ENCODE peak calls at places on chromosomes 12 and 14, in nine cellular contexts. E is heart left ventricle, L is OCI-LY7, U is ovary, S is tibial nerve, F is body of pancreas, Z is brain microvascular endothelial cell, G is cardiac muscle cell, N is A673. J is an unnamed sample.

GRCh38 chr14:33689680-33690079 is 261.2 kb downstream of the EGLN3 start:
- DNase-seq in E (no peak), L (no peak), U (no peak), S (no peak), F (no peak), Z (no peak), G (no peak), N (no peak), J (no peak)

GRCh38 chr12:11861864-11862600 is 208.7 kb upstream of the BCL2L14 start:
- DNase-seq in E (no peak), L (no peak), U (no peak), S (no peak), F (no peak), Z (no peak), G (no peak), N (no peak), J (no peak)

GRCh38 chr14:35932659-35933159 is 106.6 kb downstream of the BRMS1L start:
- DNase-seq in E (no peak), L (peak; percentile 11), U (no peak), S (no peak), F (no peak), Z (no peak), G (no peak), N (no peak), J (no peak)

GRCh38 chr14:100131181-100131580 is 28.3 kb downstream of the DEGS2 start:
- DNase-seq in E (no peak), L (no peak), U (no peak), S (no peak), F (peak; percentile 63), Z (no peak), G (no peak), N (no peak), J (no peak)

GRCh38 chr12:51009038-51009437 is 17.1 kb downstream of the SLC11A2 start:
- DNase-seq in E (peak; percentile 63), L (no peak), U (no peak), S (peak; percentile 28), F (no peak), Z (no peak), G (no peak), N (no peak), J (no peak)

GRCh38 chr12:44873898-44874297 is 2.2 kb downstream of the NELL2 start:
- DNase-seq in E (no peak), L (peak; percentile 41), U (no peak), S (no peak), F (no peak), Z (no peak), G (peak; percentile 2), N (peak; percentile 59), J (no peak)

GRCh38 chr14:54046250-54046649 is 89.6 kb upstream of the BMP4 start:
- DNase-seq in E (no peak), L (no peak), U (no peak), S (no peak), F (no peak), Z (no peak), G (no peak), N (no peak), J (no peak)

GRCh38 chr14:41817626-41818025 is 210.9 kb downstream of the LRFN5 start:
- DNase-seq in E (no peak), L (no peak), U (no peak), S (no peak), F (no peak), Z (peak; percentile 1), G (no peak), N (peak; percentile 80), J (no peak)

GRCh38 chr14:93090826-93091583 is 24.7 kb downstream of the ITPK1 start:
- DNase-seq in E (no peak), L (no peak), U (peak; percentile 46), S (no peak), F (no peak), Z (no peak), G (no peak), N (no peak), J (no peak)

GRCh38 chr14:77184396-77185092 is 2.9 kb downstream of the TMEM63C start:
- DNase-seq in E (no peak), L (no peak), U (no peak), S (no peak), F (no peak), Z (no peak), G (no peak), N (no peak), J (no peak)

GRCh38 chr12:89980236-89980635 is 271.6 kb upstream of the ATP2B1 start:
- DNase-seq in E (peak; percentile 30), L (no peak), U (no peak), S (no peak), F (no peak), Z (no peak), G (no peak), N (peak; percentile 73), J (no peak)

GRCh38 chr12:109998241-109998903 is 858 bp upstream of the ANKRD13A start:
- DNase-seq in E (no peak), L (peak; percentile 59), U (no peak), S (no peak), F (no peak), Z (no peak), G (no peak), N (no peak), J (no peak)

GRCh38 chr12:110001596-110001995 is 2.4 kb downstream of the ANKRD13A start:
- DNase-seq in E (no peak), L (no peak), U (no peak), S (no peak), F (no peak), Z (peak; percentile 31), G (no peak), N (no peak), J (peak; percentile 68)

GRCh38 chr12:109998904-109999648 is at the start of gene ANKRD13A:
- DNase-seq in E (peak; percentile 94), L (peak; percentile 98), U (peak; percentile 90), S (peak; percentile 69), F (peak; percentile 93), Z (peak; percentile 88), G (peak; percentile 92), N (peak; percentile 95), J (peak; percentile 97)

GRCh38 chr12:109999649-109999971 is 380 bp downstream of the ANKRD13A start:
- DNase-seq in E (peak; percentile 38), L (no peak), U (peak; percentile 49), S (no peak), F (peak; percentile 14), Z (no peak), G (no peak), N (no peak), J (no peak)

GRCh38 chr12:109999983-110000505 is 814 bp downstream of the ANKRD13A start:
- DNase-seq in E (no peak), L (peak; percentile 76), U (peak; percentile 35), S (no peak), F (peak; percentile 20), Z (no peak), G (peak; percentile 19), N (peak; percentile 25), J (no peak)
- H3K27ac ChIP-seq in E (no peak overlapping the region), L (peak overlapping the region; percentile 92), U (no peak overlapping the region), S (peak overlapping the region; percentile 89), F (peak overlapping the region; percentile 78), Z (no peak overlapping the region), G (no peak overlapping the region), N (peak overlapping the region; percentile 94), J (peak overlapping the region; percentile 98)

GRCh38 chr12:52229836-52230343 is 3.2 kb upstream of the KRT7 start:
- DNase-seq in E (no peak), L (no peak), U (no peak), S (no peak), F (peak; percentile 10), Z (no peak), G (no peak), N (no peak), J (no peak)
- H3K27ac ChIP-seq in E (no peak overlapping the region), L (no peak overlapping the region), U (no peak overlapping the region), S (no peak overlapping the region), F (peak overlapping the region; percentile 67), Z (peak overlapping the region; percentile 96), G (no peak overlapping the region), N (no peak overlapping the region), J (peak overlapping the region; percentile 86)

GRCh38 chr14:75442166-75442565 is 14.3 kb downstream of the JDP2 start:
- DNase-seq in E (no peak), L (no peak), U (no peak), S (no peak), F (no peak), Z (no peak), G (no peak), N (no peak), J (no peak)
- H3K27ac ChIP-seq in E (peak overlapping the region; percentile 76), L (no peak overlapping the region), U (no peak overlapping the region), S (peak overlapping the region; percentile 74), F (peak overlapping the region; percentile 52), Z (no peak overlapping the region), G (no peak overlapping the region), N (peak overlapping the region; percentile 37), J (peak overlapping the region; percentile 25)

GRCh38 chr14:74846168-74846567 is 29.8 kb downstream of the PROX2 start:
- DNase-seq in E (no peak), L (no peak), U (no peak), S (no peak), F (no peak), Z (no peak), G (no peak), N (peak; percentile 35), J (no peak)
- H3K27ac ChIP-seq in E (no peak overlapping the region), L (no peak overlapping the region), U (no peak overlapping the region), S (no peak overlapping the region), F (no peak overlapping the region), Z (no peak overlapping the region), G (no peak overlapping the region), N (no peak overlapping the region), J (no peak overlapping the region)

GRCh38 chr12:6216581-6216980 is 16.4 kb downstream of the CD9 start:
- DNase-seq in E (no peak), L (no peak), U (no peak), S (no peak), F (no peak), Z (no peak), G (no peak), N (no peak), J (no peak)
- H3K27ac ChIP-seq in E (peak overlapping the region; percentile 47), L (no peak overlapping the region), U (no peak overlapping the region), S (peak overlapping the region; percentile 94), F (peak overlapping the region; percentile 74), Z (no peak overlapping the region), G (no peak overlapping the region), N (no peak overlapping the region), J (peak overlapping the region; percentile 98)

GRCh38 chr12:93136243-93137015 is 207.3 kb upstream of the EEA1 start:
- DNase-seq in E (no peak), L (no peak), U (no peak), S (no peak), F (no peak), Z (no peak), G (no peak), N (no peak), J (no peak)
- H3K27ac ChIP-seq in E (no peak overlapping the region), L (no peak overlapping the region), U (no peak overlapping the region), S (no peak overlapping the region), F (no peak overlapping the region), Z (no peak overlapping the region), G (no peak overlapping the region), N (peak overlapping the region; percentile 59), J (no peak overlapping the region)

DNA sequence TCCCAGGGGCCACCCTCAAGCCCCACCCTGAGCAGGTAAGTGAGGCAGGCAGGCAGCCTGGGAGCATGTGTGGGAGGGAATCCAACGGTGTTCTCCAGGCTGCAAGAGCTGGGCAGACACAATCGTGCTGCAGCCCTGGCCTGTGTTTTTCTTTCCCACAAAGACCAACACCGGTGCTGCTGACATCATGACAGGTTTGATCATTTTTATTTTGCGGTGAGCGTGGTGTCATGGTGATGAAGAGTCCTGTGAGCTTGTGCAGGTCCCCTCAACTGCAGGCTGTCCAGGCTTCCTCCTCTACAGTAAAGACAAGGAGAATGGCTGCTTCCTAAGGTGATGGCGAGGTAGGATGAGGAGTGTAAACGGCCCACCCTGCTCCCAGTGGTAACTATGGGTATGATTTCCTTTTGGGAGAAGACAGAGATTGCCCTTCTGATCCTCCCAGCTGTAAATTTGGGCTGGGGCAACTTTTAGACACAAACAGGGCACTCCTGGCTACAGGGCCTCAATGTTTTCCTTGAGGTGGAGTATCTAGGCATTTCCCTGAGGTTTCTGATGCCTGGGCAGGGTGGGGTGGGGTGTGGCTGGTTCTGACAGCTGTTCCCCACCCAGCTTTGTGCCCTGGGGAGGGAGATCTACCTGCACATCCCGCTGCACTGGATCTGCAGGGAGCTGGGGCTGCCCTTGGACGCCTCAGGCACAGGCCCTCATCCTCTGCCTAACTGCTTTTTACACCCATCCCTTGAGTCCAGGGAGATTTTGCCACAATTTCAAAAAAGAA is 109.1 kb downstream of the VCPKMT start:
- DNase-seq in E (no peak), L (peak; percentile 24), U (no peak), S (no peak), F (no peak), Z (no peak), G (peak; percentile 12), N (no peak), J (no peak)
- H3K27ac ChIP-seq in E (no peak overlapping the region), L (peak overlapping the region; percentile 0), U (no peak overlapping the region), S (no peak overlapping the region), F (no peak overlapping the region), Z (no peak overlapping the region), G (no peak overlapping the region), N (no peak overlapping the region), J (no peak overlapping the region)

J was measured in SJSA1.